ENCODE peak calls at places on chromosomes 3 and 15, in six cellular contexts. P is IMR-90; H is activated CD4-positive, alpha-beta T cell treated with anti-CD3 and anti-CD28 coated beads, Interleukin-2, amount 10 ng/mL, durations not matched to agents 7 days and 5 days; G is activated effector memory CD4-positive, alpha-beta T cell treated with anti-CD3 and anti-CD28 coated beads, Interleukin-2, amount 50 U/mL, for 16 hours; W is stimulated activated CD4-positive, alpha-beta T cell treated with anti-CD3 and anti-CD28 coated beads, Interleukin-15, amount 100 ng/mL, for 1 hour; C is COR-L47. Q is an unnamed sample.

GRCh38 chr3:110296885-110297284 is 774.7 kb upstream of the NECTIN3 start:
- DNase-seq in W (no peak), C (no peak), H (no peak), P (peak; percentile 40), G (no peak), Q (no peak)

GRCh38 chr3:169774186-169774585 is 990 bp downstream of the MYNN start:
- DNase-seq in P (peak; percentile 9), G (no peak), H (no peak), W (no peak), C (no peak), Q (no peak)

GRCh38 chr3:45368382-45368781 is 20.0 kb upstream of the LARS2 start:
- DNase-seq in C (no peak), P (no peak), H (no peak), G (no peak), W (no peak), Q (no peak)

GRCh38 chr3:177676148-177676547 is 478.9 kb upstream of the TBL1XR1 start:
- DNase-seq in C (peak; percentile 11), W (no peak), G (no peak), P (no peak), H (no peak), Q (no peak)

GRCh38 chr15:37792351-37792750 is 142.1 kb upstream of the TMCO5A start:
- DNase-seq in P (peak; percentile 21), H (no peak), G (no peak), C (no peak), W (no peak), Q (no peak)

GRCh38 chr15:85289677-85290365 is 90.6 kb upstream of the AKAP13 start:
- DNase-seq in H (peak; percentile 29), P (peak; percentile 31), W (no peak), C (peak; percentile 74), G (no peak), Q (peak; percentile 81)

GRCh38 chr3:116083686-116084085 is 361.6 kb downstream of the LSAMP start:
- DNase-seq in C (no peak), G (no peak), P (peak; percentile 3), H (no peak), W (no peak), Q (no peak)

GRCh38 chr3:152376351-152377183 is 107.8 kb downstream of the MBNL1 start:
- DNase-seq in C (no peak), H (no peak), W (no peak), G (no peak), P (peak; percentile 84), Q (no peak)

GRCh38 chr15:58438956-58439355 is 7.2 kb downstream of the LIPC start:
- DNase-seq in H (peak; percentile 58), W (no peak), P (peak; percentile 46), G (no peak), C (peak; percentile 31), Q (no peak)

GRCh38 chr3:142940000-142940399 is 23.5 kb downstream of the PAQR9 start:
- DNase-seq in P (no peak), C (no peak), G (no peak), H (no peak), W (no peak), Q (no peak)

GRCh38 chr15:69595009-69595825 is 142.6 kb downstream of the RPLP1 start:
- DNase-seq in C (no peak), H (no peak), P (no peak), G (no peak), W (no peak), Q (peak; percentile 80)

GRCh38 chr15:43939070-43939469 is 112.3 kb downstream of the WDR76 start:
- DNase-seq in W (no peak), G (no peak), C (peak; percentile 5), H (no peak), P (peak; percentile 33), Q (no peak)

GRCh38 chr3:71380096-71380495 is 203.4 kb downstream of the FOXP1 start:
- DNase-seq in P (peak; percentile 4), C (no peak), H (no peak), G (no peak), W (no peak), Q (no peak)

GRCh38 chr3:195896361-195897080 is 11.8 kb downstream of the TNK2 start:
- DNase-seq in H (no peak), C (no peak), G (no peak), P (peak; percentile 83), W (no peak), Q (no peak)